ENCODE peak calls at places on chromosomes 7 and 10, in six cellular contexts. E is neural progenitor cell, D is MM.1S, X is PC-3, B is HCT116, U is SK-N-SH. M is an unnamed sample.

GRCh38 chr10:113047963-113048781 is 98.1 kb downstream of the TCF7L2 start:
- DNase-seq in E (no peak), B (no peak), U (no peak), X (no peak), D (no peak), M (no peak)

GRCh38 chr7:5296627-5297226 is 14.0 kb downstream of the SLC29A4 start:
- DNase-seq in E (peak), D (no peak), X (peak), U (peak), B (no peak), M (peak)

GRCh38 chr7:44062903-44063295 is 2.5 kb downstream of the PGAM2 start:
- DNase-seq in E (no peak), D (no peak), X (no peak), U (no peak), B (no peak), M (no peak)

GRCh38 chr10:62961951-62962523 is 145.9 kb upstream of the EGR2 start:
- DNase-seq in X (peak), D (no peak), B (no peak), U (no peak), E (peak), M (peak)

GRCh38 chr7:30206466-30206865 is 71.7 kb downstream of the MTURN start:
- DNase-seq in U (no peak), X (peak), D (no peak), E (peak), B (peak), M (peak)

GRCh38 chr10:2772791-2773644 is 294.3 kb upstream of the PFKP start:
- DNase-seq in U (peak), B (no peak), X (no peak), E (peak), D (no peak), M (no peak)

GRCh38 chr7:109125001-109125400 is 555.3 kb downstream of the DNAJB9 start:
- DNase-seq in B (no peak), D (no peak), U (no peak), X (no peak), E (no peak), M (no peak)

GRCh38 chr7:108045154-108045553 is 42.2 kb upstream of the LAMB1 start:
- DNase-seq in U (no peak), X (no peak), B (no peak), D (no peak), E (no peak), M (no peak)

GRCh38 chr7:27108390-27109127 is 6.1 kb upstream of the HOXA2 start:
- DNase-seq in B (no peak), X (peak), U (no peak), D (no peak), E (peak), M (peak)

GRCh38 chr10:19154375-19154774 is 105.8 kb downstream of the MALRD1 start:
- DNase-seq in D (no peak), X (no peak), U (no peak), E (no peak), B (no peak), M (no peak)

GRCh38 chr10:80356563-80356999 is at the start of the genes DYDC1 and DYDC2:
- DNase-seq in X (no peak), B (no peak), U (peak), D (peak), E (peak), M (peak)

GRCh38 chr7:23332881-23333612 is 33.9 kb downstream of the MALSU1 start:
- DNase-seq in B (no peak), U (peak), D (no peak), E (no peak), X (peak), M (peak)

GRCh38 chr10:104574470-104575213 is 66.4 kb upstream of the SORCS3 start:
- DNase-seq in U (no peak), D (no peak), X (no peak), B (no peak), E (no peak), M (peak)

GRCh38 chr10:103207141-103207540 is 14.1 kb upstream of the NT5C2 start:
- DNase-seq in B (no peak), U (no peak), E (no peak), X (no peak), D (no peak), M (no peak)

GRCh38 chr7:23184709-23185354 is 3.0 kb downstream of the NUP42 start:
- DNase-seq in B (peak), E (peak), X (peak), U (peak), D (peak), M (peak)

GRCh38 chr10:75469018-75469616 is 37.7 kb downstream of the LRMDA start:
- DNase-seq in E (no peak), B (no peak), D (no peak), U (no peak), X (peak), M (peak)

GRCh38 chr7:108492742-108493141 is 33.2 kb downstream of the PNPLA8 start:
- DNase-seq in U (no peak), E (no peak), D (peak), B (no peak), X (peak), M (no peak)

GRCh38 chr7:27994639-27995038 is 186.0 kb downstream of the JAZF1 start:
- DNase-seq in B (no peak), D (no peak), X (peak), E (no peak), U (peak), M (peak)

GRCh38 chr10:98676895-98677294 is 230.2 kb upstream of the HPS1 start:
- DNase-seq in X (no peak), E (no peak), D (no peak), U (no peak), B (no peak), M (peak)

GRCh38 chr7:111138196-111138569 is 47.3 kb downstream of the LRRN3 start:
- DNase-seq in B (peak), D (peak), U (no peak), E (peak), X (peak), M (peak)

GRCh38 chr10:122461729-122462532 is 578 bp downstream of the HTRA1 start:
- DNase-seq in X (peak), U (no peak), D (no peak), E (peak), B (no peak), M (peak)

GRCh38 chr10:5596611-5597341 is 69.6 kb downstream of the ASB13 start:
- DNase-seq in X (peak), D (no peak), U (no peak), B (no peak), E (no peak), M (peak)

GRCh38 chr7:16753932-16754571 is 497 bp downstream of the TSPAN13 start:
- DNase-seq in E (peak), D (peak), X (peak), U (peak), B (no peak), M (peak)

GRCh38 chr10:27644307-27644939 is 101.2 kb downstream of the MKX start:
- DNase-seq in D (no peak), B (no peak), E (no peak), X (no peak), U (no peak), M (peak)

GRCh38 chr10:102727037-102727818 is 12.8 kb downstream of the SFXN2 start:
- DNase-seq in B (no peak), U (no peak), E (no peak), X (no peak), D (no peak), M (no peak)

GRCh38 chr10:117165557-117166419 is 27.7 kb upstream of the VAX1 start:
- DNase-seq in X (peak), U (peak), D (no peak), E (peak), B (peak), M (peak)

GRCh38 chr10:78599122-78599853 is 469.5 kb upstream of the ZMIZ1 start:
- DNase-seq in D (peak), X (peak), B (no peak), E (no peak), U (no peak), M (no peak)

GRCh38 chr7:26292768-26293560 is 1.3 kb downstream of the SNX10 start:
- DNase-seq in E (peak), U (peak), D (no peak), B (no peak), X (peak), M (no peak)

GRCh38 chr7:81470084-81470723 is 299.6 kb downstream of the HGF start:
- DNase-seq in U (peak), D (peak), X (peak), E (peak), B (peak), M (peak)

GRCh38 chr7:36945612-36946400 is 221.5 kb upstream of the AOAH start:
- DNase-seq in E (no peak), U (peak), D (peak), B (no peak), X (no peak), M (no peak)
- TF ChIP-seq EZH2phosphoT487 in E (no peak), U (no peak), D (no peak), B (no peak), X (no peak), M (no peak)

DNA sequence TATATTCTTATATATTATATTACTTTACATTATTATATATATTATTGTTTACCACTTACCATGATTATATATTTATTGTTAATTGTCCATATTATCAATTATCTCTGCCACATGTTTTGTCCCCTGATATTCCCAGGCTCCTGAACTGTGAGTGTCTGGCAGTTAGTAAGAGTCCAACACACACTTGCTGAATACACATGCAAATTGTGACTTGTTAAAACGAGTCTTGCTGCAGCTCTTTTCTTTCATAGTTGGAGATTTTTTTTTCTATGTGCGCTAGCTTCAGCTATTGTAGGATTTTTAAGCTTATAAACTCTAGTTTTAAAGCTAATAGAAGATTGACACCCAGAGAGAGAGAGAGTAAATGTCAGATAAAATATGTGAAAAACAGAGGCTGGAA is 207.8 kb upstream of the FAM3C start:
- DNase-seq in E (no peak), D (no peak), X (no peak), U (no peak), B (no peak), M (no peak)
- H3K27ac ChIP-seq in E (no peak), D (no peak), X (no peak), U (no peak), B (no peak), M (no peak)

GRCh38 chr10:96856317-96856716 is 24.2 kb downstream of the LCOR start:
- DNase-seq in X (no peak), D (no peak), U (no peak), B (no peak), E (peak), M (no peak)
- H3K9ac ChIP-seq in X (no peak), D (no peak), U (no peak), B (no peak), E (no peak), M (no peak)

DNA sequence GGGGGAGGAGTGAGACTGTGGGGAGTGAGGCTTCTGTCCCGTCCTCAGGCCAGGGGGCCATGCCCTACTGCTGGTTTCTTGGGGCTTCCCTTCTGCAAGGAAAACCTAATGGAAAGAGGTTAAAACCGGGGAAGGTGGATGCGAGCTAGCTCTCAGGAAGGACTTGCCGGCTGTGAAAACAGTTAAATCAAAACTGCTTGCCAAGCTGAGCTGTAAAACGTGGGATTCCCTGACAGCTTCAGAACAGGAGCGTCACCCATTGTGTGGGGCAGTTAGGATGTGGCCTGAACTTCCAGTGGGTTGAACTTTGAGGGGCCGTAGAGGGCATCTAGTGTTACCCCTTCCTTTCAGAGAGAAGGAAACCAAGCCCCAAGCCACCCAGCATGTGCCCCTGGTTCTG is 13.1 kb downstream of the TSPAN15 start:
- DNase-seq in B (no peak), D (no peak), X (no peak), U (no peak), E (no peak), M (no peak)
- TF ChIP-seq EZH2phosphoT487 in B (no peak), D (no peak), X (no peak), U (no peak), E (no peak), M (no peak)